ENCODE peak calls at places on chromosomes 3 and 15, in six cellular contexts. G, T, H, K, I and M are unnamed samples.

GRCh38 chr15:56052389-56053045 is 59.1 kb upstream of the NEDD4 start:
- DNase-seq in H (peak; percentile 70), K (no peak), G (peak; percentile 68), I (peak; percentile 64), T (peak; percentile 75), M (peak; percentile 68)

GRCh38 chr15:90004671-90005070 is 3.5 kb downstream of the ZNF710 start:
- DNase-seq in H (peak; percentile 99), G (no peak), K (no peak), T (peak; percentile 98), I (peak; percentile 99), M (no peak)

GRCh38 chr3:126414406-126414805 is 19.7 kb downstream of the CFAP100 start:
- DNase-seq in T (no peak), H (no peak), I (no peak), G (no peak), K (no peak), M (no peak)

GRCh38 chr3:72018339-72018984 is 233.5 kb upstream of the PROK2 start:
- DNase-seq in G (no peak), I (peak; percentile 40), H (peak; percentile 37), T (peak; percentile 47), K (no peak), M (no peak)

GRCh38 chr3:42839616-42840015 is 30.4 kb downstream of the ACKR2 start:
- DNase-seq in T (peak; percentile 68), K (no peak), H (peak; percentile 82), G (no peak), I (peak; percentile 64), M (peak; percentile 40)

GRCh38 chr15:56774356-56774755 is 41.0 kb upstream of the ZNF280D start:
- DNase-seq in T (no peak), I (no peak), H (no peak), G (no peak), K (no peak), M (no peak)

GRCh38 chr3:151644986-151645385 is 88.7 kb upstream of the AADACL2 start:
- DNase-seq in H (no peak), I (no peak), K (no peak), G (no peak), T (no peak), M (no peak)

GRCh38 chr15:91867581-91868026 is 14.1 kb downstream of the SLCO3A1 start:
- DNase-seq in K (no peak), H (peak; percentile 95), I (peak; percentile 10), T (peak; percentile 86), G (no peak), M (peak; percentile 10)

GRCh38 chr3:15120986-15121385 is 22.0 kb upstream of the RBSN start:
- DNase-seq in G (no peak), H (no peak), T (no peak), I (no peak), K (no peak), M (peak; percentile 0)

GRCh38 chr3:170757038-170757437 is 113.0 kb downstream of the RPL22L1 start:
- DNase-seq in H (no peak), I (no peak), K (no peak), T (no peak), G (no peak), M (no peak)

GRCh38 chr3:61078016-61078415 is 173.2 kb downstream of the FHIT start:
- DNase-seq in H (no peak), T (no peak), I (no peak), K (no peak), G (no peak), M (no peak)

GRCh38 chr15:37122703-37123102 is 22.4 kb upstream of the MEIS2 start:
- DNase-seq in G (peak; percentile 39), H (no peak), I (peak; percentile 49), T (no peak), K (no peak), M (no peak)